ENCODE peak calls at places on chromosomes 11 and 22, in ten cellular contexts. One of them, this sample, is unnamed.

GRCh38 chr11:20090654-20091374 is 69.5 kb downstream of the DBX1 start:
- DNase-seq in body of pancreas: no peak
- DNase-seq in fibroblast of lung: no peak
- DNase-seq in NB4: no peak
- DNase-seq in GM23338: no peak
- DNase-seq in BJ: no peak
- DNase-seq in CD8-positive, alpha-beta T cell: no peak
- DNase-seq in transverse colon: no peak
- DNase-seq in AG10803: no peak
- DNase-seq in cardiac fibroblast: no peak
- DNase-seq in this sample: no peak

GRCh38 chr11:87971354-87971753 is 203.9 kb downstream of the RAB38 start:
- DNase-seq in fibroblast of lung: no peak
- DNase-seq in cardiac fibroblast: no peak
- DNase-seq in CD8-positive, alpha-beta T cell: no peak
- DNase-seq in NB4: no peak
- DNase-seq in AG10803: no peak
- DNase-seq in body of pancreas: no peak
- DNase-seq in BJ: no peak
- DNase-seq in GM23338: no peak
- DNase-seq in transverse colon: no peak
- DNase-seq in this sample: no peak

GRCh38 chr11:10451399-10452116 is 3.5 kb upstream of the AMPD3 start:
- DNase-seq in AG10803: no peak
- DNase-seq in BJ: no peak
- DNase-seq in transverse colon: no peak
- DNase-seq in NB4: peak; percentile 93
- DNase-seq in GM23338: no peak
- DNase-seq in CD8-positive, alpha-beta T cell: no peak
- DNase-seq in cardiac fibroblast: no peak
- DNase-seq in fibroblast of lung: no peak
- DNase-seq in body of pancreas: no peak
- DNase-seq in this sample: no peak

GRCh38 chr22:37210041-37210803 is 2.1 kb downstream of the SSTR3 start:
- DNase-seq in transverse colon: no peak
- DNase-seq in cardiac fibroblast: no peak
- DNase-seq in NB4: no peak
- DNase-seq in CD8-positive, alpha-beta T cell: peak; percentile 48
- DNase-seq in BJ: no peak
- DNase-seq in fibroblast of lung: no peak
- DNase-seq in GM23338: no peak
- DNase-seq in AG10803: no peak
- DNase-seq in body of pancreas: no peak
- DNase-seq in this sample: no peak

GRCh38 chr11:112822478-112823274 is 138.5 kb upstream of the NCAM1 start:
- DNase-seq in body of pancreas: no peak
- DNase-seq in NB4: no peak
- DNase-seq in GM23338: peak; percentile 68
- DNase-seq in fibroblast of lung: no peak
- DNase-seq in AG10803: no peak
- DNase-seq in BJ: no peak
- DNase-seq in transverse colon: no peak
- DNase-seq in cardiac fibroblast: no peak
- DNase-seq in CD8-positive, alpha-beta T cell: no peak
- DNase-seq in this sample: no peak

GRCh38 chr11:73143126-73143838 is 1.2 kb upstream of the FCHSD2 start:
- DNase-seq in cardiac fibroblast: peak; percentile 54
- DNase-seq in NB4: peak; percentile 88
- DNase-seq in body of pancreas: peak; percentile 24
- DNase-seq in GM23338: no peak
- DNase-seq in fibroblast of lung: peak; percentile 27
- DNase-seq in transverse colon: no peak
- DNase-seq in BJ: no peak
- DNase-seq in CD8-positive, alpha-beta T cell: no peak
- DNase-seq in AG10803: no peak
- DNase-seq in this sample: peak; percentile 9

GRCh38 chr11:69832561-69833413 is 13.6 kb upstream of the FGF3 start:
- DNase-seq in cardiac fibroblast: no peak
- DNase-seq in CD8-positive, alpha-beta T cell: no peak
- DNase-seq in GM23338: peak; percentile 56
- DNase-seq in NB4: no peak
- DNase-seq in body of pancreas: no peak
- DNase-seq in fibroblast of lung: no peak
- DNase-seq in transverse colon: no peak
- DNase-seq in AG10803: no peak
- DNase-seq in BJ: no peak
- DNase-seq in this sample: no peak

GRCh38 chr11:2151500-2152257 is 9.3 kb downstream of the INS start:
- DNase-seq in GM23338: peak; percentile 92
- DNase-seq in CD8-positive, alpha-beta T cell: peak; percentile 85
- DNase-seq in body of pancreas: peak; percentile 89
- DNase-seq in AG10803: peak; percentile 58
- DNase-seq in BJ: no peak
- DNase-seq in transverse colon: peak; percentile 85
- DNase-seq in fibroblast of lung: peak; percentile 71
- DNase-seq in NB4: peak; percentile 81
- DNase-seq in cardiac fibroblast: peak; percentile 77
- DNase-seq in this sample: peak; percentile 83

GRCh38 chr11:61092280-61092766 is 10.0 kb upstream of the CD5 start:
- DNase-seq in NB4: no peak
- DNase-seq in AG10803: no peak
- DNase-seq in transverse colon: peak; percentile 26
- DNase-seq in fibroblast of lung: no peak
- DNase-seq in CD8-positive, alpha-beta T cell: no peak
- DNase-seq in cardiac fibroblast: no peak
- DNase-seq in body of pancreas: no peak
- DNase-seq in BJ: no peak
- DNase-seq in GM23338: no peak
- DNase-seq in this sample: no peak

GRCh38 chr11:104700609-104701008 is 197.7 kb downstream of the CASP12 start:
- DNase-seq in GM23338: no peak
- DNase-seq in CD8-positive, alpha-beta T cell: no peak
- DNase-seq in body of pancreas: no peak
- DNase-seq in NB4: no peak
- DNase-seq in fibroblast of lung: peak; percentile 58
- DNase-seq in AG10803: peak; percentile 66
- DNase-seq in BJ: peak; percentile 5
- DNase-seq in cardiac fibroblast: peak; percentile 73
- DNase-seq in transverse colon: no peak
- DNase-seq in this sample: peak; percentile 50

GRCh38 chr11:71485466-71485865 is 32.5 kb downstream of the NADSYN1 start:
- DNase-seq in BJ: no peak
- DNase-seq in NB4: no peak
- DNase-seq in fibroblast of lung: no peak
- DNase-seq in GM23338: no peak
- DNase-seq in CD8-positive, alpha-beta T cell: no peak
- DNase-seq in transverse colon: no peak
- DNase-seq in body of pancreas: no peak
- DNase-seq in AG10803: no peak
- DNase-seq in cardiac fibroblast: no peak
- DNase-seq in this sample: no peak

GRCh38 chr11:101436511-101437142 is 147.2 kb downstream of the TRPC6 start:
- DNase-seq in GM23338: peak; percentile 91
- DNase-seq in cardiac fibroblast: peak; percentile 51
- DNase-seq in transverse colon: peak; percentile 34
- DNase-seq in CD8-positive, alpha-beta T cell: no peak
- DNase-seq in fibroblast of lung: peak; percentile 55
- DNase-seq in AG10803: peak; percentile 47
- DNase-seq in BJ: no peak
- DNase-seq in NB4: peak; percentile 58
- DNase-seq in body of pancreas: peak; percentile 34
- DNase-seq in this sample: peak; percentile 70

GRCh38 chr11:65652511-65653228 is 10.0 kb downstream of the RELA start:
- DNase-seq in fibroblast of lung: peak; percentile 95
- DNase-seq in AG10803: peak; percentile 93
- DNase-seq in NB4: peak; percentile 95
- DNase-seq in transverse colon: peak; percentile 96
- DNase-seq in cardiac fibroblast: peak; percentile 97
- DNase-seq in BJ: peak; percentile 66
- DNase-seq in GM23338: peak; percentile 93
- DNase-seq in CD8-positive, alpha-beta T cell: peak; percentile 99
- DNase-seq in body of pancreas: peak; percentile 92
- DNase-seq in this sample: peak; percentile 86

GRCh38 chr11:95831198-95831883 is 41.0 kb downstream of the CEP57 start:
- DNase-seq in body of pancreas: no peak
- DNase-seq in GM23338: no peak
- DNase-seq in NB4: no peak
- DNase-seq in CD8-positive, alpha-beta T cell: no peak
- DNase-seq in fibroblast of lung: peak; percentile 78
- DNase-seq in BJ: peak; percentile 84
- DNase-seq in cardiac fibroblast: peak; percentile 63
- DNase-seq in transverse colon: no peak
- DNase-seq in AG10803: peak; percentile 96
- DNase-seq in this sample: peak; percentile 55

GRCh38 chr11:13875643-13876042 is 86.9 kb upstream of the SPON1 start:
- DNase-seq in GM23338: peak; percentile 9
- DNase-seq in CD8-positive, alpha-beta T cell: no peak
- DNase-seq in fibroblast of lung: no peak
- DNase-seq in BJ: no peak
- DNase-seq in body of pancreas: no peak
- DNase-seq in NB4: no peak
- DNase-seq in transverse colon: no peak
- DNase-seq in cardiac fibroblast: no peak
- DNase-seq in AG10803: no peak
- DNase-seq in this sample: no peak

GRCh38 chr11:66050581-66051231 is 1.5 kb upstream of the SF3B2 start:
- DNase-seq in body of pancreas: no peak
- DNase-seq in BJ: no peak
- DNase-seq in AG10803: no peak
- DNase-seq in fibroblast of lung: no peak
- DNase-seq in CD8-positive, alpha-beta T cell: no peak
- DNase-seq in cardiac fibroblast: no peak
- DNase-seq in GM23338: peak; percentile 47
- DNase-seq in NB4: no peak
- DNase-seq in transverse colon: no peak
- DNase-seq in this sample: no peak

DNA sequence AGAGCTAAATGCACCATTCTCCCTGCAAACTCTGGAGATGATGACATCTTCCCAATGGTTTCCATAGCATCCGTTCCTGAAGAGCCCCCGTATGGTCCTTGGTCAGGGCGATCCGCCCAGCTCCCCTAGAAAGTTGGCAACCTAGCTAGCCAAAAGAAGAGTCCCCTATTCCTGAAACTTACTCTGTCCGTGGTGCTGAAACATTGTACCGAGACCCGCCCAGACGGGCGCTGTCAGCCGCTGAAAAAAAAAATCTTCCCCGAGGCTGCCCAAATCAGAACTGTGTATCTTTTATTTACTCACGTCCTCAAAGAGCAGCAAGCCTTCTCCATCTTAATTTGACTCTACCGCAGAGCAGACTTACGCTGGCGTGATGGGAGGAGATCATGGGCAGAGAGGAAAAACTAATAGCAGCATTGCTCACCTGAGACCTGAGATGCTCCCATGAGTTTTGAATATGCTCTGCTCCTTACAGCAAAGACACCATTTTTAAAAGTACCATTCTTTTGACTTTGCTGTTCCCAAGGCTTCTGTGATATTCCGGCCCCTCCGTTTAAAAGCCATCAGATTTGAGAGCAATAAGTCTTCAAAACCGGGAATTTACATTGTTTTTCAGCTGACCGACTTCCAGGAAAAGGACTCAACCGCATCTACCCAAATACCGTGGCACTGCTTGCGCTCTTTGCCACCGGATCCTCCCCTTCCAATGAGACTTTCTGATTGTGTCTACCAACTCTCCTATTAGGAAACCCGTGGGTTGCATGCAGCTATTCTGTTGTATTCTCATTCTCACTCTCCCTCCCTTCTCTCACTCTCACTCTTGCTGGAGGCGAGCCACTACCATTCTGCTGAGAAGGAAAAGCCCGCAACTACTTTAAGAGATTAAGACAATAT is at the start of gene SLC17A6:
- DNase-seq in GM23338: peak; percentile 92
- DNase-seq in CD8-positive, alpha-beta T cell: no peak
- DNase-seq in BJ: no peak
- DNase-seq in body of pancreas: no peak
- DNase-seq in fibroblast of lung: peak; percentile 27
- DNase-seq in NB4: peak; percentile 45
- DNase-seq in AG10803: peak; percentile 3
- DNase-seq in cardiac fibroblast: peak; percentile 24
- DNase-seq in transverse colon: no peak
- DNase-seq in this sample: peak; percentile 58
- H3K4me3 ChIP-seq in GM23338: peak within 1 kb of the TSS; percentile 65
- H3K4me3 ChIP-seq in CD8-positive, alpha-beta T cell: no peak within 1 kb of the TSS
- H3K4me3 ChIP-seq in BJ: no peak within 1 kb of the TSS
- H3K4me3 ChIP-seq in body of pancreas: no peak within 1 kb of the TSS
- H3K4me3 ChIP-seq in fibroblast of lung: no peak within 1 kb of the TSS
- H3K4me3 ChIP-seq in NB4: no peak within 1 kb of the TSS
- H3K4me3 ChIP-seq in AG10803: no peak within 1 kb of the TSS
- H3K4me3 ChIP-seq in cardiac fibroblast: no peak within 1 kb of the TSS
- H3K4me3 ChIP-seq in transverse colon: no peak within 1 kb of the TSS
- H3K4me3 ChIP-seq in this sample: no peak within 1 kb of the TSS

GRCh38 chr11:15327786-15328231 is 213.1 kb downstream of the INSC start:
- DNase-seq in CD8-positive, alpha-beta T cell: no peak
- DNase-seq in cardiac fibroblast: peak; percentile 48
- DNase-seq in NB4: peak; percentile 49
- DNase-seq in AG10803: peak; percentile 3
- DNase-seq in body of pancreas: peak; percentile 59
- DNase-seq in transverse colon: peak; percentile 50
- DNase-seq in GM23338: peak; percentile 93
- DNase-seq in fibroblast of lung: peak; percentile 52
- DNase-seq in BJ: no peak
- DNase-seq in this sample: peak; percentile 52
- TF ChIP-seq CTCF in CD8-positive, alpha-beta T cell: no peak
- TF ChIP-seq CTCF in cardiac fibroblast: peak; percentile 54
- TF ChIP-seq CTCF in NB4: peak; percentile 63
- TF ChIP-seq CTCF in AG10803: peak; percentile 44
- TF ChIP-seq CTCF in body of pancreas: peak; percentile 60
- TF ChIP-seq CTCF in transverse colon: peak; percentile 69
- TF ChIP-seq CTCF in GM23338: peak; percentile 83
- TF ChIP-seq CTCF in fibroblast of lung: peak; percentile 73
- TF ChIP-seq CTCF in BJ: peak; percentile 41
- TF ChIP-seq CTCF in this sample: peak; percentile 63

DNA sequence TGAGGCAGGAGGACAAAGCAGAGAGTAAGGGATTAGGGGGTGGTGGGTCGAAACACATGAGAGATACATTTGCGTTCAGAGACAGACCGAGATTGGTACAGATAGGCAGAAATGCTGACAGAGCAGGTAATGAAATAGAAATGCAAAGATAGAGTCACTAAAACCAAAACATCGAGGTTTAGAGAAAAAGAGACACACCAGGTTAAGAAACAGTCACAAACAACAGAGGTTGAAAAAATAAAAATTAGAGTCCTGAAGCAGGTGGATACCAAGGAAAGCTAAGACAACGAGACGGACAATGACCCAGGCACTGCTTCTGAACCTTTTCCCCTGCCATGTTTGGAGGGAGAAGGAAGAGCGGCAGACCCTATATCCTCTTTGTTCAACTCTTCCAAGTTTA is 1.2 kb upstream of the MAPK1 start:
- DNase-seq in NB4: no peak
- DNase-seq in BJ: no peak
- DNase-seq in transverse colon: no peak
- DNase-seq in AG10803: no peak
- DNase-seq in body of pancreas: no peak
- DNase-seq in cardiac fibroblast: no peak
- DNase-seq in fibroblast of lung: no peak
- DNase-seq in CD8-positive, alpha-beta T cell: no peak
- DNase-seq in GM23338: no peak
- DNase-seq in this sample: no peak
- H3K4me3 ChIP-seq in NB4: no peak overlapping the region
- H3K4me3 ChIP-seq in BJ: no peak overlapping the region
- H3K4me3 ChIP-seq in transverse colon: no peak overlapping the region
- H3K4me3 ChIP-seq in AG10803: no peak overlapping the region
- H3K4me3 ChIP-seq in body of pancreas: no peak overlapping the region
- H3K4me3 ChIP-seq in cardiac fibroblast: no peak overlapping the region
- H3K4me3 ChIP-seq in fibroblast of lung: no peak overlapping the region
- H3K4me3 ChIP-seq in CD8-positive, alpha-beta T cell: peak overlapping the region; percentile 93
- H3K4me3 ChIP-seq in GM23338: peak overlapping the region; percentile 93
- H3K4me3 ChIP-seq in this sample: no peak overlapping the region

GRCh38 chr22:24555496-24556253 is at the start of gene SNRPD3:
- DNase-seq in cardiac fibroblast: peak; percentile 94
- DNase-seq in CD8-positive, alpha-beta T cell: peak; percentile 92
- DNase-seq in transverse colon: peak; percentile 93
- DNase-seq in body of pancreas: peak; percentile 93
- DNase-seq in fibroblast of lung: peak; percentile 93
- DNase-seq in GM23338: peak; percentile 96
- DNase-seq in BJ: peak; percentile 46
- DNase-seq in NB4: peak; percentile 93
- DNase-seq in AG10803: peak; percentile 90
- DNase-seq in this sample: peak; percentile 96
- TF ChIP-seq CTCF in cardiac fibroblast: peak; percentile 34
- TF ChIP-seq CTCF in CD8-positive, alpha-beta T cell: no peak
- TF ChIP-seq CTCF in transverse colon: peak; percentile 79
- TF ChIP-seq CTCF in body of pancreas: peak; percentile 52
- TF ChIP-seq CTCF in fibroblast of lung: no peak
- TF ChIP-seq CTCF in GM23338: no peak
- TF ChIP-seq CTCF in BJ: peak; percentile 35
- TF ChIP-seq CTCF in NB4: no peak
- TF ChIP-seq CTCF in AG10803: no peak
- TF ChIP-seq CTCF in this sample: peak; percentile 34